ENCODE peak calls at places on chromosomes 5 and 9, in nine cellular contexts. X is stimulated activated CD8-positive, alpha-beta memory T cell treated with anti-CD3 and anti-CD28 coated beads, Interleukin-15, amount 100 ng/mL, for 1 hour; K is amniotic stem cell; L is heart left ventricle; H is brain pericyte; Q is activated naive CD4-positive, alpha-beta T cell treated with anti-CD3 and anti-CD28 coated beads for 36 hours; G is hepatic stellate cell; I is endothelial cell of umbilical vein; N is activated T-helper 1 cell treated with anti-CD3 and anti-CD28 coated beads, Interleukin-2, amount 50 U/mL, for 16 hours. F is an unnamed sample.

GRCh38 chr9:35658894-35659220 is 765 bp downstream of the CCDC107 start:
- DNase-seq in H (no peak), K (no peak), N (no peak), L (no peak), X (no peak), I (no peak), G (no peak), Q (no peak), F (no peak)

GRCh38 chr5:6194906-6195612 is 183.3 kb downstream of the MED10 start:
- DNase-seq in N (no peak), K (no peak), L (no peak), I (no peak), Q (no peak), H (no peak), X (no peak), G (no peak), F (no peak)

GRCh38 chr9:118091221-118091620 is 387.0 kb downstream of the TLR4 start:
- DNase-seq in L (no peak), K (no peak), H (no peak), N (no peak), Q (no peak), G (no peak), I (no peak), X (no peak), F (no peak)

GRCh38 chr5:52799358-52799982 is 11.8 kb downstream of the ITGA1 start:
- DNase-seq in X (no peak), G (peak; percentile 54), N (no peak), K (peak; percentile 47), I (peak; percentile 69), H (peak; percentile 47), Q (peak; percentile 46), L (peak; percentile 61), F (no peak)

GRCh38 chr5:119356384-119357188 is 767 bp downstream of the TNFAIP8 start:
- DNase-seq in G (no peak), L (no peak), H (no peak), Q (no peak), I (peak; percentile 36), N (no peak), K (no peak), X (no peak), F (no peak)

GRCh38 chr9:111078391-111079038 is 40.2 kb upstream of the LPAR1 start:
- DNase-seq in X (no peak), N (no peak), K (no peak), Q (no peak), G (no peak), I (no peak), H (no peak), L (no peak), F (no peak)

GRCh38 chr9:73179594-73179993 is 27.9 kb downstream of the ANXA1 start:
- DNase-seq in N (no peak), H (no peak), L (no peak), X (no peak), Q (no peak), I (no peak), G (no peak), K (no peak), F (no peak)

GRCh38 chr5:61308699-61309098 is 23.4 kb upstream of the ZSWIM6 start:
- DNase-seq in I (no peak), H (no peak), Q (no peak), K (no peak), L (no peak), G (no peak), X (no peak), N (no peak), F (no peak)

GRCh38 chr5:104661256-104661655 is 1098.7 kb upstream of the NUDT12 start:
- DNase-seq in K (no peak), I (no peak), Q (no peak), L (no peak), H (no peak), X (no peak), G (no peak), N (no peak), F (no peak)

GRCh38 chr5:143717400-143717799 is 94.6 kb upstream of the HMHB1 start:
- DNase-seq in N (no peak), L (no peak), H (no peak), X (no peak), I (peak; percentile 11), G (peak; percentile 43), K (peak; percentile 63), Q (no peak), F (no peak)

GRCh38 chr9:112038017-112038408 is 137.1 kb downstream of the SUSD1 start:
- DNase-seq in K (no peak), H (no peak), Q (no peak), X (no peak), N (no peak), L (no peak), G (no peak), I (no peak), F (no peak)

F was measured in NCI-H2227 treated with DMSO at 0.1 percent for 48 hours.